ENCODE peak calls at places on chromosomes 1 and 21, in seven cellular contexts. N is NCI-H1694; V is GM12865; R is activated CD8-positive, alpha-beta memory T cell treated with anti-CD3 and anti-CD28 coated beads, Interleukin-2, amount 50 U/mL, for 48 hours; P is memory B cell; I is foreskin fibroblast; M is activated CD4-positive, alpha-beta T cell treated with anti-CD3 and anti-CD28 coated beads, Interleukin-2, amount 50 U/mL, for 1 hour. G is an unnamed sample.

GRCh38 chr1:110344152-110344551 is 5.0 kb downstream of the RBM15 start:
- DNase-seq in P (no peak), N (no peak), I (no peak), M (no peak), R (no peak), V (no peak), G (no peak)

GRCh38 chr1:44418022-44418673 is 13.1 kb downstream of the RNF220 start:
- DNase-seq in I (no peak), M (no peak), N (no peak), V (no peak), P (no peak), R (no peak), G (no peak)

GRCh38 chr1:37989381-37989930 is 366 bp downstream of the SF3A3 start:
- DNase-seq in N (no peak), P (no peak), V (peak), R (peak), I (peak), M (peak), G (no peak)

GRCh38 chr1:222071313-222071886 is 329.5 kb upstream of the DUSP10 start:
- DNase-seq in P (no peak), R (no peak), V (no peak), I (peak), N (no peak), M (no peak), G (no peak)

GRCh38 chr1:178155478-178156255 is 61.8 kb downstream of the RASAL2 start:
- DNase-seq in I (no peak), M (no peak), P (no peak), V (no peak), N (no peak), R (no peak), G (no peak)

GRCh38 chr21:25700741-25701140 is 34.0 kb downstream of the ATP5PF start:
- DNase-seq in N (no peak), V (no peak), P (no peak), R (no peak), M (no peak), I (no peak), G (no peak)

GRCh38 chr1:181222972-181223371 is 134.5 kb downstream of the IER5 start:
- DNase-seq in R (no peak), M (no peak), V (no peak), I (no peak), P (no peak), N (no peak), G (no peak)

GRCh38 chr1:41718444-41719028 is 200.2 kb downstream of the HIVEP3 start:
- DNase-seq in R (no peak), P (no peak), V (no peak), I (no peak), M (no peak), N (no peak), G (no peak)

GRCh38 chr1:224504642-224505041 is 70.0 kb upstream of the WDR26 start:
- DNase-seq in P (no peak), I (no peak), V (no peak), N (no peak), M (no peak), R (no peak), G (no peak)

GRCh38 chr1:109161836-109162606 is 48.1 kb downstream of the ELAPOR1 start:
- DNase-seq in P (no peak), M (no peak), V (peak), N (no peak), R (peak), I (peak), G (no peak)

GRCh38 chr1:7427066-7427465 is 344.0 kb upstream of the VAMP3 start:
- DNase-seq in M (no peak), V (no peak), N (no peak), P (no peak), I (no peak), R (no peak), G (no peak)

GRCh38 chr1:158509471-158510161 is 37.6 kb downstream of the OR10R2 start:
- DNase-seq in I (no peak), V (no peak), M (no peak), P (no peak), N (no peak), R (no peak), G (no peak)

GRCh38 chr1:20552728-20553571 is 577 bp downstream of the FAM43B start:
- DNase-seq in N (no peak), P (no peak), R (no peak), I (peak), M (no peak), V (peak), G (no peak)

GRCh38 chr1:63829349-63830327 is 55.8 kb downstream of the ROR1 start:
- DNase-seq in P (no peak), M (no peak), V (no peak), I (peak), N (no peak), R (no peak), G (no peak)

GRCh38 chr1:60436148-60436547 is 362.6 kb upstream of the C1orf87 start:
- DNase-seq in R (no peak), M (no peak), V (no peak), P (no peak), I (no peak), N (no peak), G (no peak)

GRCh38 chr1:150082494-150082893 is 14.9 kb downstream of the VPS45 start:
- DNase-seq in N (no peak), V (no peak), P (no peak), M (no peak), I (no peak), R (no peak), G (no peak)

GRCh38 chr1:59062743-59063142 is 234.2 kb upstream of the FGGY start:
- DNase-seq in M (no peak), V (no peak), N (no peak), R (no peak), I (peak), P (no peak), G (no peak)

GRCh38 chr1:198443374-198444233 is 96.9 kb downstream of the ATP6V1G3 start:
- DNase-seq in P (no peak), N (no peak), R (no peak), M (no peak), V (no peak), I (peak), G (no peak)

GRCh38 chr1:48876221-48876785 is 99.6 kb upstream of the BEND5 start:
- DNase-seq in P (no peak), I (peak), V (no peak), M (no peak), N (no peak), R (no peak), G (no peak)

GRCh38 chr1:237033061-237033460 is 8.9 kb upstream of the RYR2 start:
- DNase-seq in V (no peak), I (no peak), N (no peak), M (no peak), P (no peak), R (no peak), G (no peak)

G was measured in type B pancreatic cell.